ENCODE peak calls at places on chromosomes 11 and 22, in five cellular contexts. One of them, this sample, is unnamed.

GRCh38 chr11:75524576-75525432 is 937 bp downstream of the GDPD5 start:
- DNase-seq in KBM-7: peak; percentile 44
- DNase-seq in germinal center: peak; percentile 52
- DNase-seq in astrocyte of the spinal cord: no peak
- DNase-seq in epithelial cell of esophagus: no peak
- DNase-seq in this sample: peak; percentile 75

GRCh38 chr11:30487200-30487898 is 98.8 kb downstream of the MPPED2 start:
- DNase-seq in KBM-7: peak; percentile 8
- DNase-seq in germinal center: no peak
- DNase-seq in astrocyte of the spinal cord: peak; percentile 43
- DNase-seq in epithelial cell of esophagus: peak; percentile 45
- DNase-seq in this sample: no peak

GRCh38 chr11:2458321-2458720 is 13.5 kb downstream of the KCNQ1 start:
- DNase-seq in KBM-7: no peak
- DNase-seq in germinal center: no peak
- DNase-seq in astrocyte of the spinal cord: no peak
- DNase-seq in epithelial cell of esophagus: no peak
- DNase-seq in this sample: no peak

GRCh38 chr11:103842795-103843194 is 193.6 kb upstream of the DDI1 start:
- DNase-seq in KBM-7: no peak
- DNase-seq in germinal center: no peak
- DNase-seq in astrocyte of the spinal cord: peak; percentile 75
- DNase-seq in epithelial cell of esophagus: no peak
- DNase-seq in this sample: no peak

GRCh38 chr11:62671604-62672528 is at the start of the genes LBHD1 and UQCC3:
- DNase-seq in KBM-7: peak; percentile 95
- DNase-seq in germinal center: peak; percentile 81
- DNase-seq in astrocyte of the spinal cord: peak; percentile 92
- DNase-seq in epithelial cell of esophagus: peak; percentile 90
- DNase-seq in this sample: peak; percentile 91

GRCh38 chr11:72738199-72739141 is 13.7 kb downstream of the ARAP1 start:
- DNase-seq in KBM-7: peak; percentile 65
- DNase-seq in germinal center: peak; percentile 87
- DNase-seq in astrocyte of the spinal cord: no peak
- DNase-seq in epithelial cell of esophagus: peak; percentile 58
- DNase-seq in this sample: no peak

GRCh38 chr11:125952973-125953372 is 7.1 kb downstream of the VSIG10L2 start:
- DNase-seq in KBM-7: no peak
- DNase-seq in germinal center: no peak
- DNase-seq in astrocyte of the spinal cord: no peak
- DNase-seq in epithelial cell of esophagus: no peak
- DNase-seq in this sample: no peak

GRCh38 chr11:95389427-95389826 is 158.4 kb upstream of the SESN3 start:
- DNase-seq in KBM-7: no peak
- DNase-seq in germinal center: no peak
- DNase-seq in astrocyte of the spinal cord: no peak
- DNase-seq in epithelial cell of esophagus: no peak
- DNase-seq in this sample: no peak

GRCh38 chr11:122330466-122330865 is 214.5 kb upstream of the BLID start:
- DNase-seq in KBM-7: no peak
- DNase-seq in germinal center: no peak
- DNase-seq in astrocyte of the spinal cord: no peak
- DNase-seq in epithelial cell of esophagus: no peak
- DNase-seq in this sample: no peak

GRCh38 chr11:12189543-12190235 is 79.3 kb downstream of the MICAL2 start:
- DNase-seq in KBM-7: peak; percentile 40
- DNase-seq in germinal center: no peak
- DNase-seq in astrocyte of the spinal cord: no peak
- DNase-seq in epithelial cell of esophagus: peak; percentile 98
- DNase-seq in this sample: no peak

GRCh38 chr11:112513417-112513816 is 252.8 kb upstream of the PLET1 start:
- DNase-seq in KBM-7: no peak
- DNase-seq in germinal center: no peak
- DNase-seq in astrocyte of the spinal cord: no peak
- DNase-seq in epithelial cell of esophagus: no peak
- DNase-seq in this sample: no peak

GRCh38 chr11:120306519-120307242 is 18.4 kb upstream of the TLCD5 start:
- DNase-seq in KBM-7: no peak
- DNase-seq in germinal center: no peak
- DNase-seq in astrocyte of the spinal cord: peak; percentile 85
- DNase-seq in epithelial cell of esophagus: peak; percentile 96
- DNase-seq in this sample: no peak

GRCh38 chr11:118007040-118007439 is 20.8 kb downstream of the IL10RA start:
- DNase-seq in KBM-7: no peak
- DNase-seq in germinal center: no peak
- DNase-seq in astrocyte of the spinal cord: no peak
- DNase-seq in epithelial cell of esophagus: no peak
- DNase-seq in this sample: no peak

GRCh38 chr22:21889251-21889990 is 22.0 kb upstream of the MAPK1 start:
- DNase-seq in KBM-7: no peak
- DNase-seq in germinal center: no peak
- DNase-seq in astrocyte of the spinal cord: no peak
- DNase-seq in epithelial cell of esophagus: no peak
- DNase-seq in this sample: no peak

GRCh38 chr22:46378499-46379300 is 43.2 kb downstream of the TRMU start:
- DNase-seq in KBM-7: no peak
- DNase-seq in germinal center: no peak
- DNase-seq in astrocyte of the spinal cord: no peak
- DNase-seq in epithelial cell of esophagus: no peak
- DNase-seq in this sample: no peak

GRCh38 chr22:36673821-36674220 is 29.7 kb downstream of the CACNG2 start:
- DNase-seq in KBM-7: no peak
- DNase-seq in germinal center: no peak
- DNase-seq in astrocyte of the spinal cord: no peak
- DNase-seq in epithelial cell of esophagus: peak; percentile 9
- DNase-seq in this sample: no peak